ENCODE peak calls at places on chromosomes 4 and X, in ten cellular contexts. Q, M, T, J, X, N, L, P, F and H are unnamed samples.

GRCh38 chrX:24125028-24125612 is 24.4 kb upstream of the ZFX start:
- DNase-seq in P (no peak), T (no peak), M (no peak), F (no peak), N (no peak), Q (no peak), J (no peak), X (no peak), L (peak), H (no peak)

GRCh38 chr4:47442980-47443379 is 20.5 kb downstream of the COMMD8 start:
- DNase-seq in X (no peak), T (no peak), F (no peak), Q (no peak), N (no peak), L (no peak), M (no peak), J (no peak), P (no peak), H (no peak)

GRCh38 chrX:117972681-117973080 is 143.9 kb downstream of the KLHL13 start:
- DNase-seq in X (no peak), N (no peak), F (no peak), P (no peak), Q (no peak), J (no peak), L (no peak), M (no peak), T (no peak), H (no peak)

GRCh38 chrX:13120017-13120416 is 75.6 kb upstream of the FAM9C start:
- DNase-seq in T (no peak), X (no peak), N (peak), F (peak), M (no peak), P (no peak), Q (peak), J (no peak), L (peak), H (no peak)

GRCh38 chr4:100254237-100254636 is 64.0 kb upstream of the DDIT4L start:
- DNase-seq in T (no peak), J (no peak), F (no peak), M (no peak), L (no peak), N (no peak), X (no peak), Q (no peak), P (no peak), H (no peak)

GRCh38 chr4:92864176-92864575 is 560.4 kb downstream of the GRID2 start:
- DNase-seq in L (no peak), X (no peak), M (no peak), P (no peak), Q (no peak), T (no peak), N (no peak), J (no peak), F (no peak), H (no peak)

GRCh38 chr4:1204286-1204827 is 32.0 kb upstream of the SPON2 start:
- DNase-seq in L (peak), P (peak), N (peak), F (no peak), T (no peak), J (no peak), Q (no peak), X (no peak), M (peak), H (no peak)

GRCh38 chrX:39859991-39860861 is 237.5 kb downstream of the BCOR start:
- DNase-seq in P (no peak), L (peak), M (no peak), F (peak), N (peak), T (no peak), Q (peak), J (no peak), X (peak), H (no peak)

GRCh38 chr4:158530391-158530790 is 8.7 kb downstream of the RXFP1 start:
- DNase-seq in P (no peak), Q (no peak), T (no peak), F (no peak), M (no peak), X (no peak), J (no peak), L (no peak), N (no peak), H (no peak)

GRCh38 chr4:83810428-83810827 is 274.5 kb downstream of the GPAT3 start:
- DNase-seq in Q (no peak), P (no peak), M (no peak), X (no peak), T (no peak), N (no peak), L (no peak), J (no peak), F (no peak), H (no peak)

GRCh38 chrX:2928127-2928582 is 984 bp downstream of the ARSD start:
- DNase-seq in X (no peak), M (peak), N (peak), L (peak), J (peak), F (peak), T (peak), Q (no peak), P (peak), H (peak)

GRCh38 chr4:168707205-168707604 is 210.4 kb downstream of the PALLD start:
- DNase-seq in L (no peak), Q (no peak), F (no peak), N (no peak), T (no peak), X (no peak), J (no peak), P (no peak), M (no peak), H (no peak)

GRCh38 chr4:87150498-87151261 is 69.7 kb downstream of the KLHL8 start:
- DNase-seq in T (no peak), J (no peak), L (peak), X (peak), M (peak), F (no peak), P (no peak), N (peak), Q (peak), H (peak)

GRCh38 chr4:146522098-146522861 is 540 bp upstream of the SLC10A7 start:
- DNase-seq in Q (peak), P (peak), F (peak), J (peak), N (peak), T (peak), L (peak), X (peak), M (peak), H (peak)

GRCh38 chr4:18049446-18049845 is 27.9 kb upstream of the LCORL start:
- DNase-seq in N (no peak), L (no peak), P (no peak), J (no peak), F (no peak), M (no peak), T (no peak), X (no peak), Q (no peak), H (no peak)

GRCh38 chr4:164768516-164768915 is 14.6 kb downstream of the SMIM31 start:
- DNase-seq in M (no peak), Q (peak), N (no peak), J (no peak), L (no peak), F (no peak), T (no peak), X (no peak), P (no peak), H (no peak)

GRCh38 chr4:772118-772517 is 53.8 kb downstream of the CPLX1 start:
- DNase-seq in M (no peak), Q (no peak), T (no peak), X (no peak), F (no peak), L (no peak), P (no peak), J (no peak), N (no peak), H (no peak)

GRCh38 chr4:82758701-82759685 is 39.6 kb downstream of the SCD5 start:
- DNase-seq in L (no peak), Q (no peak), J (no peak), N (no peak), T (no peak), F (no peak), M (no peak), X (no peak), P (peak), H (no peak)

GRCh38 chr4:137558951-137559350 is 26.7 kb upstream of the PCDH18 start:
- DNase-seq in L (no peak), X (no peak), J (no peak), M (no peak), Q (no peak), P (no peak), F (no peak), N (no peak), T (no peak), H (no peak)

GRCh38 chr4:15365641-15366040 is 62.2 kb upstream of the C1QTNF7 start:
- DNase-seq in X (no peak), T (no peak), N (no peak), P (no peak), F (no peak), Q (no peak), J (no peak), L (no peak), M (no peak), H (no peak)

GRCh38 chrX:18639280-18639679 is 32.6 kb downstream of the RS1 start:
- DNase-seq in T (no peak), P (no peak), L (no peak), M (no peak), J (no peak), N (no peak), F (no peak), Q (no peak), X (no peak), H (no peak)

GRCh38 chr4:126386512-126386911 is 1071.8 kb downstream of the FAT4 start:
- DNase-seq in Q (no peak), F (no peak), P (no peak), M (no peak), N (no peak), X (no peak), J (no peak), L (no peak), T (no peak), H (no peak)

GRCh38 chrX:31223817-31224216 is 152.0 kb upstream of the FTHL17 start:
- DNase-seq in J (no peak), X (no peak), T (no peak), M (no peak), N (no peak), P (no peak), F (no peak), L (no peak), Q (no peak), H (no peak)

GRCh38 chrX:16712825-16713155 is 321 bp upstream of the CTPS2 start:
- DNase-seq in J (no peak), L (no peak), P (no peak), Q (no peak), M (no peak), F (no peak), X (no peak), T (no peak), N (no peak), H (no peak)

GRCh38 chr4:168200685-168201084 is 108.3 kb downstream of the ANXA10 start:
- DNase-seq in X (no peak), J (no peak), M (no peak), Q (peak), T (no peak), N (no peak), F (no peak), P (no peak), L (no peak), H (no peak)

GRCh38 chr4:7332216-7333023 is 102.3 kb downstream of the PSAPL1 start:
- DNase-seq in N (peak), F (peak), P (no peak), M (no peak), T (no peak), X (no peak), L (no peak), J (no peak), Q (peak), H (peak)

GRCh38 chr4:185112104-185112503 is 31.0 kb upstream of the SLC25A4 start:
- DNase-seq in J (no peak), N (no peak), P (no peak), F (no peak), X (no peak), M (peak), L (peak), Q (peak), T (no peak), H (no peak)

GRCh38 chr4:81343536-81343935 is 128.2 kb downstream of the RASGEF1B start:
- DNase-seq in P (no peak), F (no peak), X (no peak), L (no peak), N (no peak), Q (no peak), J (no peak), T (no peak), M (no peak), H (no peak)

GRCh38 chr4:118909173-118909956 is 20.7 kb downstream of the SYNPO2 start:
- DNase-seq in J (no peak), N (no peak), Q (no peak), M (no peak), F (no peak), X (no peak), L (no peak), T (no peak), P (no peak), H (no peak)

GRCh38 chr4:118910221-118910620 is 21.6 kb downstream of the SYNPO2 start:
- DNase-seq in P (no peak), X (no peak), F (no peak), J (no peak), T (no peak), M (no peak), N (no peak), L (no peak), Q (no peak), H (no peak)

GRCh38 chr4:118904418-118904817 is 15.8 kb downstream of the SYNPO2 start:
- DNase-seq in T (no peak), X (no peak), L (no peak), J (no peak), M (no peak), N (no peak), Q (no peak), P (no peak), F (peak), H (no peak)

GRCh38 chr4:118904935-118905334 is 16.3 kb downstream of the SYNPO2 start:
- DNase-seq in M (no peak), T (no peak), P (no peak), X (no peak), F (no peak), N (no peak), Q (no peak), L (no peak), J (no peak), H (no peak)

DNA sequence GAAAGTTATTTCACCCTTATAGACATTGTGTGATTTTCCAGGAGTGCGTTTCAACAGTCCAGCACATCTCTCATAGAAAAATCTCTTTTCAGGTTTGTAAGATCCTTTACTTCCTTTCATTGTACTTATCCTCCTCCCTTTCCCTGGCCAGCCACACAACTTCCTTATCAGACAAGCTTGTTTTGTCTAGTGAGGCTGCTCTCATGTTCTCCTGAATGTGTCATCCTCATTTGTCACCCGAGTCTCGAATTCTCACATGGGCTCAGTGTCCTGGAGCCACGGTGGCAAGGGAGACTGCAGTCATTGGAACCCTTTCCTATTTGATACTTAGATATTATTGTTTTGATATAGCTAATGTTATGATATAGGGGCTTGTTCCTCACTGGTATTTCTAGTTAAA is 16.9 kb downstream of the SYNPO2 start:
- DNase-seq in N (no peak), X (no peak), T (no peak), L (no peak), M (no peak), J (no peak), Q (no peak), F (no peak), P (no peak), H (no peak)
- TF ChIP-seq EP300 in N (no peak), X (no peak), T (no peak), L (no peak), M (no peak), J (no peak), Q (no peak), F (no peak), P (no peak), H (no peak)

GRCh38 chr4:110705440-110705782 is 82.5 kb upstream of the PITX2 start:
- DNase-seq in N (no peak), T (no peak), Q (no peak), P (no peak), X (no peak), L (no peak), M (no peak), J (no peak), F (no peak), H (no peak)

GRCh38 chr4:110704748-110705439 is 82.0 kb upstream of the PITX2 start:
- DNase-seq in L (no peak), T (no peak), M (no peak), N (no peak), F (no peak), P (no peak), J (no peak), X (no peak), Q (no peak), H (no peak)

DNA sequence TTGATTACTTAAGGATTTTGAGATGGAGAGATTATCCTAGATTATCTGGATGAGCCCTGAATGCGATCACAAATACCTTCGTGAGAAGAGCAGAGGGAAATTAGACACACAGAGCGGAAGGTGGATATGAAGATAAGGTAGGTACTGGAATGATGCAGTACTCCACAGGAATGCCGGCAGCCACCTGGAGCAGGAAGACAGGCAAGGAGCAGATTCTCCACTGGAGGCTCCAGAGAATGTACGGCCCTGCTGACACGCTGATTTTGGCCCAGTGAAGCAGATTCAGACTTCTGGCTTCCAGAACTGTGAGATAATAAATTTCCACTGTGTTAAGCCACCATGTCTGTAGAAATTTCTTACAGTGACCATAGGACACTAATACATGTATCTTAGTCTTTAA is 79.4 kb upstream of the PITX2 start:
- DNase-seq in P (no peak), N (no peak), M (no peak), L (no peak), T (no peak), J (no peak), F (no peak), X (no peak), Q (no peak), H (no peak)
- TF ChIP-seq EP300 in P (no peak), N (no peak), M (no peak), L (no peak), T (no peak), J (no peak), F (no peak), X (no peak), Q (no peak), H (no peak)

GRCh38 chrX:68835104-68835442 is 6.3 kb downstream of the EFNB1 start:
- DNase-seq in L (no peak), Q (no peak), N (no peak), P (no peak), T (no peak), F (no peak), M (peak), X (no peak), J (peak), H (no peak)

GRCh38 chrX:68833855-68834331 is 5.1 kb downstream of the EFNB1 start:
- DNase-seq in M (no peak), Q (no peak), J (peak), L (no peak), T (no peak), P (no peak), F (peak), N (peak), X (no peak), H (no peak)

GRCh38 chrX:68835468-68835867 is 6.6 kb downstream of the EFNB1 start:
- DNase-seq in T (no peak), X (no peak), N (no peak), L (peak), P (no peak), F (peak), Q (no peak), J (peak), M (peak), H (no peak)

GRCh38 chrX:68833448-68833805 is 4.6 kb downstream of the EFNB1 start:
- DNase-seq in X (no peak), M (no peak), T (no peak), P (no peak), N (no peak), L (no peak), F (peak), Q (no peak), J (peak), H (no peak)

DNA sequence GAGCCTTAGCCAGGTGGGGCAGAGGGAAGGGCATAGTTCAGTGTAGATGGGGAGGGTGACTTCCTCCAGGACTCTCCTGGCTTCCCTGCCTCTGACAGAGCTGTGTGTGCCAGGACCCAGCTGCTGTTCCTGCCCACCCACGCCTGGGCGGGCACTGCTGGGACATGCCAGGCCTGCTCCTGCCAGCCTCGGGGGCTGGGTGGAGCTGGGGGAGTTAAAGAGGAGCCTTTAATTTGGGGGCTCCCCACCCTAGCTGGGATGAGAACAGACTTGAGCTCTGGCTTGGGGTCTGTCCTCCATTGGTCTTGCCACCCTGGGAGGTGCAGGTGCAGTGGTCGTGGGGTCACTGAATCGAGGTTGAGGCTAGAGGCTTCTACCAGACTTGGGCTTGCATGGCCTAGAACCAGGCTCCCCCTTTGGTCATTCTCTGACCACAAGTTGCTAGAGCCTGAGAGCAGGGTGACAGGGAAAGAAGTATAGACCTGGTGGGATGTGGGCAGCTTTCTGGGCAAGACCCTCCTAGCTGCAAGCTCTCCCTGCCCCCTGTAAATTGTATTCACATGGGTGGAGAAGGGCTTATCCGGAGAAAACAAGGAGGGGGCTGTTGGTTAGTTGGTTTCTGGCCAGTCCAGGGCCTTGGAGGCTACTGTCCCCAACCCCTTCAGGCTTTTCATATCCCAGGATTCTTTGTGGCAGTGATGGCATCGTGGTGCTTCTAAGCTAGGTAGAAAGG is 5.7 kb downstream of the EFNB1 start:
- DNase-seq in T (no peak), J (peak), F (peak), X (no peak), P (peak), Q (no peak), M (peak), L (no peak), N (no peak), H (no peak)
- TF ChIP-seq EP300 in T (no peak), J (no peak), F (no peak), X (no peak), P (no peak), Q (no peak), M (no peak), L (no peak), N (no peak), H (no peak)

DNA sequence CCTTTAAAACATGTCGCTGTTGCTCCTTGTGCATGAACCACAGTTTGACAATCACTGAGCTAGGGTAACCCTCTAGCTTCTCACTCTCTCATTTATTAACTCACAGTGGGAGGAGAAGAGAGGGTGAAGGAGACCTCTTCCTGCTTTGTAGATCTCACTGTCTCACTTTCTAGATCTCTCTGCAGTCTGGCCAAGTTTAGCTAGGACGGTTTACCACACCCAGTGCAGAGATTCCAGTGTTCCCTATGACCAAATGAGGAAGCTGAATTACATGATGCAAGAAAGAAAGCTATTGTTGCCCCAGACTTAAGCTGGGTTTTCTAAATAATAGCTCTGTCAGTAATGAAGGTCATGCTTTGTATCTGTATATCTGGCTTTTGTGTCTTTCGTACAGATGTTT is 582.5 kb downstream of the FSTL5 start:
- DNase-seq in X (no peak), T (no peak), Q (peak), F (no peak), M (no peak), L (no peak), P (no peak), N (no peak), J (no peak), H (peak)
- TF ChIP-seq EP300 in X (no peak), T (no peak), Q (no peak), F (no peak), M (no peak), L (no peak), P (no peak), N (no peak), J (no peak), H (peak)

DNA sequence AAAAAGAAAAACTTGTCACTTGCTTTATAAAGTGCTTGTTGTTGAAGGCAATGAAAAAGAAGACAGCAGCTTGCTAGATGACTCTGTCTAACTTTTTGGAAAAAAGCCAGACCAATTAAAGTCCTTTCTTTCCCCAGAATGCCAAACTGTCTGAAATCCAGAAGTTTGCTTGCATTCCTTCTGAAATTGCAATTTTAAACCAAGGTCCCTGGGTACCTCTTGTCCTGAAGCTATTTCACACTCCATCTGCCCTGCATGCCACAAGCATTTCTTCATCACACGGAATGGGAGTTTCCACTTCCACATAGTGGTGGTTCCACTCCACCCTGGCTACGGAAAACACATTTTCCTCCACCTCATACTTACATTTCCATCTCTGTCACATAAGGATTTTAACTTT is 101.0 kb downstream of the PAPSS1 start:
- DNase-seq in X (no peak), P (no peak), J (no peak), F (no peak), Q (no peak), N (no peak), L (no peak), M (no peak), T (no peak), H (peak)
- TF ChIP-seq EP300 in X (no peak), P (no peak), J (no peak), F (no peak), Q (no peak), N (no peak), L (no peak), M (no peak), T (no peak), H (peak)